ENCODE peak calls at places on chromosomes 3 and 15, in ten cellular contexts. N is stomach, B is uterus, O is ovary, H is gastrocnemius medialis, T is sigmoid colon, K is Peyer's patch, L is right lobe of liver, J is GM12878, C is adrenal gland. X is an unnamed sample.

GRCh38 chr3:129120254-129121004 is 1.2 kb downstream of the RAB43 start:
- DNase-seq in N (peak), B (peak), O (peak), H (peak), T (peak), K (peak), L (peak), J (peak), C (peak), X (peak)

GRCh38 chr15:88752956-88753355 is 50.3 kb upstream of the ACAN start:
- DNase-seq in N (no peak), B (no peak), O (no peak), H (no peak), T (no peak), K (no peak), L (no peak), J (no peak), C (no peak), X (no peak)

GRCh38 chr3:70090322-70090913 is 90.9 kb downstream of the SAMMSON start:
- DNase-seq in N (no peak), B (no peak), O (no peak), H (no peak), T (no peak), K (no peak), L (no peak), J (no peak), C (no peak), X (peak)

GRCh38 chr15:69665641-69666091 is 213.0 kb downstream of the RPLP1 start:
- DNase-seq in N (no peak), B (no peak), O (peak), H (no peak), T (no peak), K (peak), L (no peak), J (no peak), C (no peak), X (no peak)

GRCh38 chr3:173411288-173412064 is 13.9 kb downstream of the NLGN1 start:
- DNase-seq in N (no peak), B (no peak), O (no peak), H (no peak), T (no peak), K (no peak), L (no peak), J (no peak), C (peak), X (no peak)

GRCh38 chr3:151798476-151798875 is 15.4 kb upstream of the AADAC start:
- DNase-seq in N (no peak), B (no peak), O (no peak), H (no peak), T (no peak), K (no peak), L (no peak), J (no peak), C (no peak), X (no peak)

GRCh38 chr3:156150434-156151066 is 30.2 kb downstream of the KCNAB1 start:
- DNase-seq in N (peak), B (peak), O (peak), H (no peak), T (peak), K (peak), L (no peak), J (no peak), C (peak), X (peak)

GRCh38 chr3:47250309-47251060 is 32.1 kb downstream of the KIF9 start:
- DNase-seq in N (peak), B (no peak), O (no peak), H (peak), T (no peak), K (no peak), L (peak), J (no peak), C (peak), X (peak)

GRCh38 chr3:16770021-16770420 is 114.7 kb upstream of the PLCL2 start:
- DNase-seq in N (no peak), B (no peak), O (no peak), H (peak), T (no peak), K (no peak), L (no peak), J (no peak), C (no peak), X (no peak)

GRCh38 chr3:139953131-139953910 is 18.3 kb downstream of the CLSTN2 start:
- DNase-seq in N (no peak), B (no peak), O (no peak), H (no peak), T (no peak), K (no peak), L (no peak), J (no peak), C (no peak), X (no peak)

GRCh38 chr15:101124731-101125558 is 126.9 kb downstream of the CHSY1 start:
- DNase-seq in N (no peak), B (no peak), O (no peak), H (no peak), T (no peak), K (no peak), L (no peak), J (peak), C (no peak), X (no peak)

GRCh38 chr15:85825719-85826118 is 31.0 kb upstream of the KLHL25 start:
- DNase-seq in N (no peak), B (no peak), O (no peak), H (no peak), T (no peak), K (no peak), L (no peak), J (no peak), C (no peak), X (no peak)

GRCh38 chr3:72200332-72200731 is 415.4 kb upstream of the PROK2 start:
- DNase-seq in N (no peak), B (no peak), O (no peak), H (no peak), T (no peak), K (no peak), L (no peak), J (no peak), C (no peak), X (no peak)

GRCh38 chr3:86481031-86481430 is 509.9 kb downstream of the VGLL3 start:
- DNase-seq in N (no peak), B (no peak), O (no peak), H (no peak), T (no peak), K (no peak), L (no peak), J (no peak), C (no peak), X (no peak)

GRCh38 chr15:45064386-45064785 is 41.4 kb downstream of the SORD start:
- DNase-seq in N (peak), B (no peak), O (no peak), H (no peak), T (no peak), K (no peak), L (no peak), J (no peak), C (no peak), X (no peak)

GRCh38 chr15:83555383-83555782 is 98.5 kb upstream of the ADAMTSL3 start:
- DNase-seq in N (no peak), B (no peak), O (no peak), H (no peak), T (no peak), K (no peak), L (no peak), J (no peak), C (no peak), X (no peak)

GRCh38 chr3:196115678-196116083 is 33.8 kb upstream of the TFRC start:
- DNase-seq in N (no peak), B (no peak), O (no peak), H (no peak), T (no peak), K (peak), L (no peak), J (peak), C (no peak), X (no peak)

GRCh38 chr3:32410367-32411246 is 19.0 kb downstream of the CMTM7 start:
- DNase-seq in N (no peak), B (no peak), O (no peak), H (no peak), T (no peak), K (no peak), L (no peak), J (no peak), C (peak), X (no peak)

GRCh38 chr15:60070838-60071493 is 66.9 kb downstream of the FOXB1 start:
- DNase-seq in N (no peak), B (no peak), O (no peak), H (no peak), T (no peak), K (no peak), L (no peak), J (no peak), C (no peak), X (no peak)

GRCh38 chr3:13098605-13099004 is 25.4 kb upstream of the IQSEC1 start:
- DNase-seq in N (no peak), B (no peak), O (no peak), H (no peak), T (no peak), K (no peak), L (no peak), J (no peak), C (no peak), X (no peak)

GRCh38 chr3:4906107-4906621 is 73.1 kb upstream of the BHLHE40 start:
- DNase-seq in N (no peak), B (no peak), O (no peak), H (no peak), T (no peak), K (no peak), L (no peak), J (no peak), C (no peak), X (peak)

GRCh38 chr3:188066141-188066540 is 87.8 kb upstream of the LPP start:
- DNase-seq in N (no peak), B (no peak), O (no peak), H (no peak), T (no peak), K (no peak), L (no peak), J (no peak), C (no peak), X (no peak)

GRCh38 chr3:9949115-9949514 is 3.1 kb downstream of the PRRT3 start:
- DNase-seq in N (no peak), B (no peak), O (no peak), H (no peak), T (no peak), K (no peak), L (no peak), J (no peak), C (no peak), X (no peak)

GRCh38 chr3:9948586-9948985 is 3.6 kb downstream of the PRRT3 start:
- DNase-seq in N (no peak), B (no peak), O (no peak), H (no peak), T (no peak), K (no peak), L (no peak), J (no peak), C (no peak), X (no peak)

GRCh38 chr3:9946112-9947024 is 5.8 kb downstream of the PRRT3 start:
- DNase-seq in N (peak), B (peak), O (peak), H (peak), T (peak), K (peak), L (peak), J (no peak), C (peak), X (peak)

GRCh38 chr3:9945358-9945757 is 6.8 kb downstream of the PRRT3 start:
- DNase-seq in N (no peak), B (no peak), O (no peak), H (no peak), T (no peak), K (no peak), L (no peak), J (no peak), C (no peak), X (no peak)

GRCh38 chr3:9947025-9947995 is 4.9 kb downstream of the PRRT3 start:
- DNase-seq in N (peak), B (peak), O (peak), H (peak), T (peak), K (no peak), L (peak), J (no peak), C (peak), X (peak)
- H3K4me3 ChIP-seq in N (peak), B (peak), O (peak), H (peak), T (peak), K (peak), L (peak), J (no peak), C (peak), X (peak)

DNA sequence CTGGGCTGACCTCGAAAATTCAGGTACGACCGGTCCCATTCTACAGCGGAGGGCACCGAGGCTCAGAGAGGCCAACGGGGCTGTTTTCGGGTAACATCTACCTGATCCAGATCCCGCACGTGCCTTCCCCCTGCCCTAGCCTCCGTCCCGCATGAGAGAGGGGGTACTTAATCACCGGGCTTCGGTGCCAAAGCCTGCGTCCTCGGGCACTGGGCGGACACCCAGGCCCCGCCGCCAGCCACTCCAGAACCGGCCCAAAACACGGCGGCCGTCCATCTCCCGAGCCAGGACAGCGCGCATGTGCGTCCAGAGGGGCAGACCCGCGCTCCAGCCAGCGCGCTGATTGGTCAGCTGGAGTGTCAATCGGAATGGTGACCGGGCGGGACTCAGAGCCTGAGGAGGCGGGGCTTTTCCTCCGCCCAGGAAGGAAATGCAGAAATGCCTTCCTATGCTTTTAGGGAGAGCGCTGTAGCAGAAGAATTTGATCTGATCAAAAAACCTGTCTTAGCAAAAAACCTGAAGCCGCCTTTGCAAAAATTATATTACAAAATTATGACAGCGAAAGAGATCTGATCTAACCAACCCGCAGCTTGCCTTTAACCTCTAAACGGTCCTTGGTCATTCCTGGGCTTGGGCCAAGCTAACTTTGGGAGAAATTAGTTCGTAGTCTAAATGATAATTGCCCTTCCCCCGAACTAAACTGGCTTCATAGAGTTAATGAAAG is at the start of gene RPUSD3:
- DNase-seq in N (peak), B (peak), O (peak), H (peak), T (peak), K (peak), L (peak), J (peak), C (peak), X (peak)
- TF ChIP-seq POLR2A in N (no peak), B (peak), O (peak), H (peak), T (no peak), K (peak), L (peak), J (peak), C (no peak), X (no peak)

GRCh38 chr15:98754283-98755022 is 106.1 kb downstream of the IGF1R start:
- DNase-seq in N (no peak), B (no peak), O (no peak), H (no peak), T (no peak), K (no peak), L (no peak), J (no peak), C (no peak), X (no peak)
- H3K27ac ChIP-seq in N (peak), B (peak), O (peak), H (no peak), T (no peak), K (no peak), L (no peak), J (no peak), C (peak), X (no peak)

GRCh38 chr3:67704322-67704721 is 49.9 kb upstream of the SUCLG2 start:
- DNase-seq in N (no peak), B (no peak), O (no peak), H (no peak), T (no peak), K (no peak), L (peak), J (no peak), C (no peak), X (no peak)

GRCh38 chr3:67700596-67700995 is 46.2 kb upstream of the SUCLG2 start:
- DNase-seq in N (no peak), B (no peak), O (no peak), H (no peak), T (no peak), K (no peak), L (no peak), J (no peak), C (no peak), X (no peak)

GRCh38 chr3:67699877-67700276 is 45.5 kb upstream of the SUCLG2 start:
- DNase-seq in N (no peak), B (no peak), O (no peak), H (no peak), T (no peak), K (no peak), L (no peak), J (no peak), C (no peak), X (no peak)
- H3K4me3 ChIP-seq in N (no peak), B (no peak), O (no peak), H (no peak), T (no peak), K (no peak), L (no peak), J (no peak), C (no peak), X (no peak)

GRCh38 chr3:49802719-49803463 is at the start of gene INKA1:
- DNase-seq in N (peak), B (peak), O (peak), H (peak), T (peak), K (peak), L (peak), J (no peak), C (peak), X (peak)
- TF ChIP-seq POLR2A in N (no peak), B (peak), O (peak), H (peak), T (no peak), K (peak), L (peak), J (peak), C (peak), X (peak)

X was measured in body of pancreas.